ENCODE peak calls at places on chromosome 16, in six cellular contexts. One of them, this sample, is unnamed.

GRCh38 chr16:75070055-75070841 is 46.3 kb downstream of the LDHD start:
- DNase-seq in stomach: peak
- DNase-seq in amniotic epithelial cell: peak
- DNase-seq in left cardiac atrium: peak
- DNase-seq in HuH-7: peak
- DNase-seq in HuH-7.5: peak
- DNase-seq in this sample: no peak

GRCh38 chr16:12547608-12547922 is 256.1 kb downstream of the CPPED1 start:
- DNase-seq in stomach: no peak
- DNase-seq in amniotic epithelial cell: no peak
- DNase-seq in left cardiac atrium: no peak
- DNase-seq in HuH-7: no peak
- DNase-seq in HuH-7.5: no peak
- DNase-seq in this sample: no peak

GRCh38 chr16:46972429-46972970 is 974 bp downstream of the DNAJA2 start:
- DNase-seq in stomach: no peak
- DNase-seq in amniotic epithelial cell: peak
- DNase-seq in left cardiac atrium: no peak
- DNase-seq in HuH-7: peak
- DNase-seq in HuH-7.5: peak
- DNase-seq in this sample: no peak

GRCh38 chr16:88685156-88686061 is 898 bp downstream of the SNAI3 start:
- DNase-seq in stomach: no peak
- DNase-seq in amniotic epithelial cell: peak
- DNase-seq in left cardiac atrium: no peak
- DNase-seq in HuH-7: peak
- DNase-seq in HuH-7.5: peak
- DNase-seq in this sample: peak

GRCh38 chr16:19375561-19376158 is 42.0 kb upstream of the TMC5 start:
- DNase-seq in stomach: peak
- DNase-seq in amniotic epithelial cell: peak
- DNase-seq in left cardiac atrium: peak
- DNase-seq in HuH-7: peak
- DNase-seq in HuH-7.5: no peak
- DNase-seq in this sample: no peak

GRCh38 chr16:22635345-22635744 is 124.7 kb downstream of the NPIPB5 start:
- DNase-seq in stomach: no peak
- DNase-seq in amniotic epithelial cell: no peak
- DNase-seq in left cardiac atrium: no peak
- DNase-seq in HuH-7: no peak
- DNase-seq in HuH-7.5: no peak
- DNase-seq in this sample: no peak

GRCh38 chr16:56682703-56683397 is 580 bp downstream of the MT1X start:
- DNase-seq in stomach: no peak
- DNase-seq in amniotic epithelial cell: no peak
- DNase-seq in left cardiac atrium: peak
- DNase-seq in HuH-7: no peak
- DNase-seq in HuH-7.5: no peak
- DNase-seq in this sample: no peak

GRCh38 chr16:64478258-64478906 is 643.5 kb downstream of the CDH11 start:
- DNase-seq in stomach: no peak
- DNase-seq in amniotic epithelial cell: peak
- DNase-seq in left cardiac atrium: no peak
- DNase-seq in HuH-7: no peak
- DNase-seq in HuH-7.5: no peak
- DNase-seq in this sample: no peak

GRCh38 chr16:381788-382717 is at the start of gene PGAP6:
- DNase-seq in stomach: peak
- DNase-seq in amniotic epithelial cell: peak
- DNase-seq in left cardiac atrium: peak
- DNase-seq in HuH-7: peak
- DNase-seq in HuH-7.5: peak
- DNase-seq in this sample: peak

GRCh38 chr16:85437161-85438052 is 175.7 kb upstream of the GSE1 start:
- DNase-seq in stomach: peak
- DNase-seq in amniotic epithelial cell: peak
- DNase-seq in left cardiac atrium: peak
- DNase-seq in HuH-7: peak
- DNase-seq in HuH-7.5: peak
- DNase-seq in this sample: no peak

GRCh38 chr16:50593410-50594139 is 45.4 kb downstream of the NKD1 start:
- DNase-seq in stomach: no peak
- DNase-seq in amniotic epithelial cell: no peak
- DNase-seq in left cardiac atrium: peak
- DNase-seq in HuH-7: peak
- DNase-seq in HuH-7.5: no peak
- DNase-seq in this sample: no peak

GRCh38 chr16:82360024-82360783 is 190.2 kb upstream of the MPHOSPH6 start:
- DNase-seq in stomach: no peak
- DNase-seq in amniotic epithelial cell: no peak
- DNase-seq in left cardiac atrium: no peak
- DNase-seq in HuH-7: no peak
- DNase-seq in HuH-7.5: no peak
- DNase-seq in this sample: no peak

GRCh38 chr16:67919618-67920210 is 11.9 kb downstream of the CTRL start:
- DNase-seq in stomach: no peak
- DNase-seq in amniotic epithelial cell: no peak
- DNase-seq in left cardiac atrium: no peak
- DNase-seq in HuH-7: no peak
- DNase-seq in HuH-7.5: no peak
- DNase-seq in this sample: no peak

GRCh38 chr16:75264999-75265910 is 13.8 kb upstream of the BCAR1 start:
- DNase-seq in stomach: peak
- DNase-seq in amniotic epithelial cell: no peak
- DNase-seq in left cardiac atrium: peak
- DNase-seq in HuH-7: no peak
- DNase-seq in HuH-7.5: no peak
- DNase-seq in this sample: no peak

GRCh38 chr16:51553910-51554309 is 402.8 kb upstream of the SALL1 start:
- DNase-seq in stomach: no peak
- DNase-seq in amniotic epithelial cell: peak
- DNase-seq in left cardiac atrium: no peak
- DNase-seq in HuH-7: no peak
- DNase-seq in HuH-7.5: no peak
- DNase-seq in this sample: no peak